ENCODE peak calls at places on chromosome 1, in seven cellular contexts. P is NCI-H748 treated with DMSO at 0.1 percent for 48 hours; R is LHCN-M2; B is cardiac muscle cell; K is activated CD4-positive, alpha-beta T cell treated with anti-CD3 and anti-CD28 coated beads, Interleukin-2, amount 50 U/mL, for 4 hours; V is AG10803; C is NCI-H460. N is an unnamed sample.

GRCh38 chr1:34763142-34763781 is 3.7 kb downstream of the GJB4 start:
- DNase-seq in P (no peak), R (no peak), B (no peak), K (no peak), V (peak), C (no peak), N (no peak)

GRCh38 chr1:201267481-201268229 is 15.7 kb upstream of the PKP1 start:
- DNase-seq in P (no peak), R (peak), B (no peak), K (no peak), V (peak), C (no peak), N (no peak)

GRCh38 chr1:241311056-241311746 is 45.8 kb downstream of the RGS7 start:
- DNase-seq in P (no peak), R (peak), B (no peak), K (no peak), V (no peak), C (no peak), N (no peak)

GRCh38 chr1:88080875-88081274 is 603.2 kb upstream of the PKN2 start:
- DNase-seq in P (no peak), R (no peak), B (no peak), K (no peak), V (no peak), C (no peak), N (no peak)

GRCh38 chr1:6392081-6392879 is 1.3 kb downstream of the ACOT7 start:
- DNase-seq in P (no peak), R (no peak), B (no peak), K (no peak), V (no peak), C (no peak), N (no peak)

GRCh38 chr1:24417681-24418080 is 2.1 kb downstream of the NIPAL3 start:
- DNase-seq in P (no peak), R (peak), B (no peak), K (no peak), V (peak), C (no peak), N (no peak)

GRCh38 chr1:236534164-236534651 is 10.4 kb downstream of the LGALS8 start:
- DNase-seq in P (no peak), R (peak), B (peak), K (peak), V (peak), C (no peak), N (no peak)

GRCh38 chr1:192524223-192524622 is 51.4 kb upstream of the RGS1 start:
- DNase-seq in P (no peak), R (peak), B (no peak), K (no peak), V (peak), C (no peak), N (no peak)

N was measured in aorta.